ENCODE peak calls at places on chromosomes 2 and 18, in nine cellular contexts. One of them, this sample, is unnamed.
A peak's percentile ranks its signal among the peaks of the same experiment; 100 is the strongest.

GRCh38 chr2:32768387-32769174 is 140.7 kb downstream of the TTC27 start:
- DNase-seq in hippocampal formation: no peak
- DNase-seq in gastrocnemius medialis: no peak
- DNase-seq in SHP77: no peak
- DNase-seq in SK-N-MC: no peak
- DNase-seq in fibroblast of pulmonary artery: peak; percentile 60
- DNase-seq in NCI-H1092 treated with DMSO at 0.1 percent for 48 hours: no peak
- DNase-seq in WERI-Rb-1: no peak
- DNase-seq in substantia nigra: no peak
- DNase-seq in this sample: no peak

GRCh38 chr2:205427112-205427511 is 255.2 kb upstream of the NRP2 start:
- DNase-seq in fibroblast of pulmonary artery: peak; percentile 72
- DNase-seq in WERI-Rb-1: no peak
- DNase-seq in hippocampal formation: no peak
- DNase-seq in SK-N-MC: no peak
- DNase-seq in SHP77: no peak
- DNase-seq in substantia nigra: no peak
- DNase-seq in gastrocnemius medialis: no peak
- DNase-seq in NCI-H1092 treated with DMSO at 0.1 percent for 48 hours: no peak
- DNase-seq in this sample: no peak

GRCh38 chr18:23126352-23127056 is 8.8 kb upstream of the CABLES1 start:
- DNase-seq in NCI-H1092 treated with DMSO at 0.1 percent for 48 hours: no peak
- DNase-seq in substantia nigra: no peak
- DNase-seq in fibroblast of pulmonary artery: peak; percentile 21
- DNase-seq in hippocampal formation: no peak
- DNase-seq in gastrocnemius medialis: no peak
- DNase-seq in WERI-Rb-1: no peak
- DNase-seq in SHP77: no peak
- DNase-seq in SK-N-MC: no peak
- DNase-seq in this sample: peak; percentile 20

GRCh38 chr18:45521151-45521550 is 94.1 kb upstream of the SLC14A2 start:
- DNase-seq in WERI-Rb-1: no peak
- DNase-seq in fibroblast of pulmonary artery: peak; percentile 43
- DNase-seq in SHP77: no peak
- DNase-seq in SK-N-MC: no peak
- DNase-seq in NCI-H1092 treated with DMSO at 0.1 percent for 48 hours: no peak
- DNase-seq in hippocampal formation: no peak
- DNase-seq in substantia nigra: no peak
- DNase-seq in gastrocnemius medialis: no peak
- DNase-seq in this sample: no peak

GRCh38 chr18:79481041-79481790 is 85.5 kb downstream of the NFATC1 start:
- DNase-seq in NCI-H1092 treated with DMSO at 0.1 percent for 48 hours: no peak
- DNase-seq in SHP77: no peak
- DNase-seq in WERI-Rb-1: no peak
- DNase-seq in SK-N-MC: no peak
- DNase-seq in gastrocnemius medialis: no peak
- DNase-seq in substantia nigra: no peak
- DNase-seq in hippocampal formation: no peak
- DNase-seq in fibroblast of pulmonary artery: no peak
- DNase-seq in this sample: no peak

GRCh38 chr2:196241175-196241574 is 69.8 kb upstream of the STK17B start:
- DNase-seq in WERI-Rb-1: no peak
- DNase-seq in fibroblast of pulmonary artery: no peak
- DNase-seq in SK-N-MC: no peak
- DNase-seq in SHP77: no peak
- DNase-seq in substantia nigra: no peak
- DNase-seq in hippocampal formation: no peak
- DNase-seq in NCI-H1092 treated with DMSO at 0.1 percent for 48 hours: no peak
- DNase-seq in gastrocnemius medialis: no peak
- DNase-seq in this sample: no peak

GRCh38 chr2:241982711-241983570 is 113.4 kb downstream of the RTP5 start:
- DNase-seq in fibroblast of pulmonary artery: no peak
- DNase-seq in NCI-H1092 treated with DMSO at 0.1 percent for 48 hours: no peak
- DNase-seq in substantia nigra: no peak
- DNase-seq in SK-N-MC: no peak
- DNase-seq in WERI-Rb-1: no peak
- DNase-seq in SHP77: no peak
- DNase-seq in hippocampal formation: no peak
- DNase-seq in gastrocnemius medialis: no peak
- DNase-seq in this sample: no peak

GRCh38 chr2:2848621-2849443 is 517.8 kb upstream of the MYT1L start:
- DNase-seq in NCI-H1092 treated with DMSO at 0.1 percent for 48 hours: peak; percentile 52
- DNase-seq in WERI-Rb-1: peak; percentile 91
- DNase-seq in SHP77: peak; percentile 95
- DNase-seq in substantia nigra: no peak
- DNase-seq in gastrocnemius medialis: no peak
- DNase-seq in hippocampal formation: peak; percentile 13
- DNase-seq in SK-N-MC: no peak
- DNase-seq in fibroblast of pulmonary artery: no peak
- DNase-seq in this sample: no peak

GRCh38 chr2:8803658-8804379 is 33.6 kb downstream of the KIDINS220 start:
- DNase-seq in substantia nigra: no peak
- DNase-seq in SHP77: peak; percentile 99
- DNase-seq in WERI-Rb-1: no peak
- DNase-seq in NCI-H1092 treated with DMSO at 0.1 percent for 48 hours: no peak
- DNase-seq in SK-N-MC: no peak
- DNase-seq in hippocampal formation: no peak
- DNase-seq in fibroblast of pulmonary artery: peak; percentile 94
- DNase-seq in gastrocnemius medialis: peak; percentile 92
- DNase-seq in this sample: no peak

GRCh38 chr2:237231593-237231992 is 145.9 kb downstream of the COPS8 start:
- DNase-seq in NCI-H1092 treated with DMSO at 0.1 percent for 48 hours: no peak
- DNase-seq in hippocampal formation: no peak
- DNase-seq in fibroblast of pulmonary artery: no peak
- DNase-seq in WERI-Rb-1: no peak
- DNase-seq in SK-N-MC: no peak
- DNase-seq in SHP77: no peak
- DNase-seq in gastrocnemius medialis: peak; percentile 64
- DNase-seq in substantia nigra: no peak
- DNase-seq in this sample: no peak

GRCh38 chr2:170162261-170162612 is 15.7 kb upstream of the MYO3B start:
- DNase-seq in SK-N-MC: no peak
- DNase-seq in NCI-H1092 treated with DMSO at 0.1 percent for 48 hours: no peak
- DNase-seq in hippocampal formation: no peak
- DNase-seq in SHP77: no peak
- DNase-seq in substantia nigra: no peak
- DNase-seq in fibroblast of pulmonary artery: no peak
- DNase-seq in gastrocnemius medialis: no peak
- DNase-seq in WERI-Rb-1: no peak
- DNase-seq in this sample: no peak

GRCh38 chr2:120589782-120590608 is 145.7 kb upstream of the GLI2 start:
- DNase-seq in substantia nigra: no peak
- DNase-seq in WERI-Rb-1: no peak
- DNase-seq in SK-N-MC: no peak
- DNase-seq in SHP77: no peak
- DNase-seq in fibroblast of pulmonary artery: peak; percentile 100
- DNase-seq in gastrocnemius medialis: no peak
- DNase-seq in NCI-H1092 treated with DMSO at 0.1 percent for 48 hours: no peak
- DNase-seq in hippocampal formation: no peak
- DNase-seq in this sample: no peak

GRCh38 chr18:28581503-28582169 is 404.7 kb upstream of the CDH2 start:
- DNase-seq in WERI-Rb-1: no peak
- DNase-seq in SHP77: peak; percentile 11
- DNase-seq in substantia nigra: no peak
- DNase-seq in hippocampal formation: no peak
- DNase-seq in fibroblast of pulmonary artery: peak; percentile 8
- DNase-seq in NCI-H1092 treated with DMSO at 0.1 percent for 48 hours: peak; percentile 76
- DNase-seq in SK-N-MC: no peak
- DNase-seq in gastrocnemius medialis: no peak
- DNase-seq in this sample: no peak

GRCh38 chr2:190053426-190053825 is 9.1 kb downstream of the MSTN start:
- DNase-seq in gastrocnemius medialis: no peak
- DNase-seq in WERI-Rb-1: no peak
- DNase-seq in fibroblast of pulmonary artery: no peak
- DNase-seq in NCI-H1092 treated with DMSO at 0.1 percent for 48 hours: no peak
- DNase-seq in hippocampal formation: no peak
- DNase-seq in substantia nigra: no peak
- DNase-seq in SHP77: no peak
- DNase-seq in SK-N-MC: no peak
- DNase-seq in this sample: no peak

GRCh38 chr18:49560277-49561126 is 1.4 kb upstream of the LIPG start:
- DNase-seq in gastrocnemius medialis: no peak
- DNase-seq in NCI-H1092 treated with DMSO at 0.1 percent for 48 hours: peak; percentile 61
- DNase-seq in fibroblast of pulmonary artery: no peak
- DNase-seq in SHP77: no peak
- DNase-seq in substantia nigra: no peak
- DNase-seq in SK-N-MC: no peak
- DNase-seq in hippocampal formation: no peak
- DNase-seq in WERI-Rb-1: no peak
- DNase-seq in this sample: no peak

This sample was measured in occipital lobe.